ENCODE peak calls at places on chromosome X, in four cellular contexts. One of them, this sample, is unnamed.

GRCh38 chrX:2610246-2611170 is 80.6 kb upstream of the CD99 start:
- DNase-seq in fibroblast of lung: peak
- DNase-seq in fibroblast of mammary gland: no peak
- DNase-seq in adrenal gland: no peak
- DNase-seq in this sample: no peak

GRCh38 chrX:65866146-65866545 is 173.7 kb downstream of the VSIG4 start:
- DNase-seq in adrenal gland: no peak
- DNase-seq in fibroblast of mammary gland: no peak
- DNase-seq in fibroblast of lung: no peak
- DNase-seq in this sample: no peak

GRCh38 chrX:130085551-130085986 is 24.7 kb downstream of the ELF4 start:
- DNase-seq in fibroblast of lung: no peak
- DNase-seq in fibroblast of mammary gland: no peak
- DNase-seq in adrenal gland: no peak
- DNase-seq in this sample: peak

GRCh38 chrX:110188701-110189558 is 129.0 kb downstream of the AMMECR1 start:
- DNase-seq in fibroblast of mammary gland: no peak
- DNase-seq in fibroblast of lung: no peak
- DNase-seq in adrenal gland: no peak
- DNase-seq in this sample: no peak

GRCh38 chrX:128020701-128021100 is 31.5 kb downstream of the ACTRT1 start:
- DNase-seq in fibroblast of lung: no peak
- DNase-seq in fibroblast of mammary gland: peak
- DNase-seq in adrenal gland: no peak
- DNase-seq in this sample: peak

GRCh38 chrX:45196701-45197100 is 4.0 kb downstream of the DIPK2B start:
- DNase-seq in adrenal gland: no peak
- DNase-seq in fibroblast of mammary gland: peak
- DNase-seq in fibroblast of lung: peak
- DNase-seq in this sample: peak

GRCh38 chrX:80430826-80431501 is 10.7 kb downstream of the TENT5D start:
- DNase-seq in adrenal gland: no peak
- DNase-seq in fibroblast of mammary gland: peak
- DNase-seq in fibroblast of lung: no peak
- DNase-seq in this sample: peak

GRCh38 chrX:134010690-134011089 is 25.3 kb upstream of the GPC3 start:
- DNase-seq in fibroblast of mammary gland: no peak
- DNase-seq in adrenal gland: no peak
- DNase-seq in fibroblast of lung: no peak
- DNase-seq in this sample: no peak

GRCh38 chrX:40093586-40093985 is 4.2 kb downstream of the BCOR start:
- DNase-seq in fibroblast of lung: no peak
- DNase-seq in adrenal gland: no peak
- DNase-seq in fibroblast of mammary gland: no peak
- DNase-seq in this sample: no peak
- H3K4me3 ChIP-seq in fibroblast of lung: no peak
- H3K4me3 ChIP-seq in adrenal gland: no peak
- H3K4me3 ChIP-seq in fibroblast of mammary gland: no peak
- H3K4me3 ChIP-seq in this sample: peak

DNA sequence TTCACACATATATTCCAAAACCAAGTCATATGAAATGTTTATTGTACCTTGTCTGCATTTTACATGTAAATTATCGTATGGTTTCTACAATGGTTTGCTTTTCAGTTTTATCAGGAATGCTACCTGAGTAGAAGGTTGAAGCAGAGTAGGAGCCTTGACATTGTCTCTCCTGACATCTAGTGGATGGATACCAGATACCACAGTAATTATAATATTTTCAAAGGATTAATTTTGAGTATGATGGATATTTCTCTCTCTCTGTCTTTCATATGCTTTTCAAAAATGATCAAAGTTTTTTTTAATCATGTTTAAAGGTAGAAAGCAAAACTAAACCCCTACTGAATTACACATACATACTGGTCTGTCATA is 109.4 kb upstream of the KLHL13 start:
- DNase-seq in fibroblast of mammary gland: peak
- DNase-seq in adrenal gland: no peak
- DNase-seq in fibroblast of lung: no peak
- DNase-seq in this sample: peak
- TF ChIP-seq CTCF in fibroblast of mammary gland: peak
- TF ChIP-seq CTCF in adrenal gland: peak
- TF ChIP-seq CTCF in fibroblast of lung: peak
- TF ChIP-seq CTCF in this sample: peak

GRCh38 chrX:51853251-51853650 is 40.2 kb upstream of the MAGED1 start:
- DNase-seq in adrenal gland: no peak
- DNase-seq in fibroblast of mammary gland: no peak
- DNase-seq in fibroblast of lung: no peak
- DNase-seq in this sample: no peak

GRCh38 chrX:51855698-51856097 is 37.7 kb upstream of the MAGED1 start:
- DNase-seq in fibroblast of mammary gland: no peak
- DNase-seq in fibroblast of lung: no peak
- DNase-seq in adrenal gland: no peak
- DNase-seq in this sample: no peak

GRCh38 chrX:51852096-51852495 is 41.3 kb upstream of the MAGED1 start:
- DNase-seq in fibroblast of lung: no peak
- DNase-seq in fibroblast of mammary gland: no peak
- DNase-seq in adrenal gland: no peak
- DNase-seq in this sample: no peak

GRCh38 chrX:51851507-51852085 is 41.8 kb upstream of the MAGED1 start:
- DNase-seq in fibroblast of mammary gland: no peak
- DNase-seq in fibroblast of lung: no peak
- DNase-seq in adrenal gland: no peak
- DNase-seq in this sample: no peak

GRCh38 chrX:51852621-51853020 is 40.8 kb upstream of the MAGED1 start:
- DNase-seq in fibroblast of lung: no peak
- DNase-seq in adrenal gland: no peak
- DNase-seq in fibroblast of mammary gland: no peak
- DNase-seq in this sample: no peak
- H3K4me3 ChIP-seq in fibroblast of lung: no peak
- H3K4me3 ChIP-seq in adrenal gland: no peak
- H3K4me3 ChIP-seq in fibroblast of mammary gland: no peak
- H3K4me3 ChIP-seq in this sample: no peak

DNA sequence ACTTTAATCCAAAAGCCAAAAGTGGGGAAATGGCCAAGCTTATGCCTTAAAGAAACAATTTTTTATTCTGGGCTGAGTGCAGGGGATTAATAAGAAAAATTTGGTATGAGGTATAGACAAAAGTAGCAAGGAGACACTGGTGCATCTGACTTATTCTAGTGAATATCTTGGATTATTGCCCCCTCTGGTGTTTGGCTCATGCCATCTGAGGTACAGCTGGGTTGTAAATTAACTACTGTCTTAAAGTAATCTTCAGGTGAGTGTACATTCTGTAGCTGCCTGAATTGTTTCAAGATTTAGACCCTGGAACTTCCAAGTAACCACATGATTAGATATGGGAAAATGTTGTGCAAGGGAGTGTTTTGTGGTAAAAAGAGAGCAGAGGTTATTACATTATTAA is 988.7 kb downstream of the FAM133A start:
- DNase-seq in adrenal gland: no peak
- DNase-seq in fibroblast of mammary gland: no peak
- DNase-seq in fibroblast of lung: no peak
- DNase-seq in this sample: no peak
- TF ChIP-seq CTCF in adrenal gland: no peak
- TF ChIP-seq CTCF in fibroblast of mammary gland: no peak
- TF ChIP-seq CTCF in fibroblast of lung: no peak
- TF ChIP-seq CTCF in this sample: no peak

This sample was measured in fibroblast of pulmonary artery.